ENCODE peak calls at places on chromosomes 7 and 10, in four cellular contexts. J, L, W and M are unnamed samples.

GRCh38 chr7:28096713-28097112 is 83.9 kb downstream of the JAZF1 start:
- DNase-seq in J (peak; percentile 49), W (peak; percentile 71), L (peak; percentile 44), M (peak; percentile 56)

GRCh38 chr7:1697499-1698125 is 27.5 kb downstream of the ELFN1 start:
- DNase-seq in W (no peak), L (no peak), J (no peak), M (no peak)

GRCh38 chr7:107958764-107959526 is 44.0 kb downstream of the LAMB1 start:
- DNase-seq in J (no peak), L (no peak), W (no peak), M (no peak)

GRCh38 chr7:25726682-25727357 is 425.2 kb upstream of the NFE2L3 start:
- DNase-seq in W (no peak), L (no peak), J (no peak), M (no peak)

GRCh38 chr10:75043256-75044121 is 68.0 kb upstream of the SAMD8 start:
- DNase-seq in W (no peak), J (peak; percentile 20), L (no peak), M (no peak)

GRCh38 chr10:47243791-47244190 is 56.2 kb upstream of the GDF10 start:
- DNase-seq in W (no peak), J (no peak), L (no peak), M (no peak)

GRCh38 chr10:113071446-113071845 is 121.4 kb downstream of the TCF7L2 start:
- DNase-seq in J (no peak), W (peak; percentile 89), L (no peak), M (no peak)

GRCh38 chr7:144854839-144855424 is 19.1 kb upstream of the TPK1 start:
- DNase-seq in L (no peak), J (no peak), W (peak; percentile 40), M (peak; percentile 12)

GRCh38 chr7:23334482-23335056 is 35.4 kb downstream of the MALSU1 start:
- DNase-seq in L (no peak), J (no peak), W (peak; percentile 99), M (no peak)

GRCh38 chr10:78575400-78575799 is 493.4 kb upstream of the ZMIZ1 start:
- DNase-seq in J (no peak), L (no peak), W (peak; percentile 40), M (no peak)

GRCh38 chr7:79452032-79452494 is 1.4 kb downstream of the MAGI2 start:
- DNase-seq in L (no peak), W (peak; percentile 88), J (no peak), M (no peak)

GRCh38 chr7:76423666-76424412 is 911 bp upstream of the ZP3 start:
- DNase-seq in L (no peak), W (no peak), J (no peak), M (no peak)

GRCh38 chr7:140752533-140752932 is 56.0 kb downstream of the NDUFB2 start:
- DNase-seq in J (no peak), W (no peak), L (no peak), M (no peak)

GRCh38 chr10:16952010-16952550 is 134.9 kb upstream of the RSU1 start:
- DNase-seq in J (no peak), L (no peak), W (peak; percentile 89), M (no peak)

GRCh38 chr7:88217675-88218427 is 2.0 kb downstream of the SRI start:
- DNase-seq in W (no peak), J (peak; percentile 21), L (peak; percentile 71), M (peak; percentile 92)
- H3K4me3 ChIP-seq in W (peak overlapping the region; percentile 94), J (peak overlapping the region; percentile 62), L (no peak overlapping the region), M (peak overlapping the region; percentile 80)

DNA sequence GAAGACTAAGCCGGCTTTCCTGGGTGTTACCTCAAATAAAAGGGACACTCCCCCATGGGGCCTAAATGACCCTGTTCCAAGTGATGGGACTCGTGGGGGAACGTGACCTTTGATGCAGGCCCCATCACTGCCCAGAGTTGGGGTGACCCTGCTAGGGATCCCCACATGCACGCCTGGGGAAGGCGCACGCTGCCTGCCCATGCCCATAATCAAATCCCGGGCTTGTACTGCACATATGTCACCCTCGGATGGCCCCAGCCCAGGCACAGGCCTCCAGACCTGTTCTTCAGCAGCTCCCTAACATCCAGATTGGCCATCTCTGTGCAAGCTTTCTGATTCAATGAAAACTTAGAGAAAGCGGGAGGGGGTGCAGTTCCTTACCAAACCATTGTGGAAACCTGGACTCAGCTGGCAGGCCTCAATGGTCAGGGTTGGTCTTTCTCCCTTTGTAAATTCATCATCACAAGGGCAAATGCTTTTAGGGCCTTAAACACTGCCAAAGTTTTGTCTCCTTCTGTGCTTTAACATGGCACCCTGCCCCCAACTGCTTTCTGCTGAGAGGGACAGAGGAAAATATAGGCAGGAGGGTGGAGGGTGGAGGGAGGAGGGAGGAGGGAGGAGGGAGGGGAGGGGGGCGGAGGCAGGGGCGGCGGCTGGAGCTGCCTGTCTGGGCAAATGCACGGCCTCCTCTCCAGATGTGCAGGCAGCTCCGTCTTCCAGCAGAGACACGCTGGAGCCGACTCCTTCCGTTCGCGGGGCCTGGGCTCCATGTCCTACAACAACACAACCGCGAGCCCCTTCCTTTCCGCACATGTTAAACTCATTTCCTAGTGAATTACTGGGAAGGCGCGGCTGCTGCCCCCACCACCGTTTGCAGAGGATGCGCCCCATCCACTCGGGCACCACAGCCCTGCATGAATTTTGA is 14.4 kb downstream of the EBF3 start:
- DNase-seq in L (no peak), J (no peak), W (no peak), M (no peak)
- H3K4me3 ChIP-seq in L (no peak overlapping the region), J (no peak overlapping the region), W (no peak overlapping the region), M (no peak overlapping the region)

DNA sequence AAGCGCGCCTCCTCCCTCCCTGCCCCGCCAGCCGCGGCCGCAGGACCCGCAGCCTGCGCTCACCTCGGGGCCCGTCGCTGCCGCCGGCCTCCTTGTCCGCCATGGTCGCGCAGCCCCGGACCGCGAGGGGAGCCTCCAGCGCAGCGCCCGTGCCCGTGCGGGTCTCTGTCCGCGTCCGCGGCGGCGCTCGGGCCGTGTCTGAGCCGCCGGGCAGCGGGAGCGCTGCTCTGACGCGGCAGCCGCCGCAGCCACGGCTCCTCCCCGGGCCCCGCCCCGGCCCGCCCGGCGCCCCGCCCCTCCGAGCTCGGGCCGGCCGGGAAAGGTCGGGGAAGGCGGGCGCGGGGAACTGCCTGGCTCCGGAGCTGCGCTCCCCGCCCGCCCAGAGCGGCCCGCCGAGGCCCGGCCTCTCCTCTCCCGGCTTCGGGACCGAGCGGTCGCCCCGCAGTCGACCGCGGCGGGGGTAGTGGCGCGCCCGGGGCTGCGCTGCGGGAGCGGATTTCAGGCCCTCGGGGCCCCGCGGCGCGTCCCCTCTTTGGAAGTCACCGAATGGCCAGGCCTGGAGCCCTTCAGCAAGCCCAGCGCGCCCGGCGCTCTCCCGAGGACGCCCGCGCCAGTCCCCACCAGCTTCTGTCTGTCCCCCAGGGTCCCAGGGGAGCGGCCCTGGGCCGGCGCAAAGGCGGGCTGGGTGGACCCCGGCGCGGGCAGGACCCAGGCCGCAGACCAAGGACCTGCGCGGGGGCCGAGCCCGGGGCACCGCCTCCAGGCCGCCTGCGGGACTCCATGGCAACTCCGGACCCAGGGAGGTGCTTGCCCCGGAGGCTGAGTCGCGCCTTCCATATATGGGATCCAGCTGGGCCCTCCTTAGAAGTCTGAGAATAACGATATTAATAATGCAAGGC is at the start of gene HSPA12A:
- DNase-seq in J (peak; percentile 34), L (no peak), W (peak; percentile 62), M (peak; percentile 48)
- H3K4me3 ChIP-seq in J (no peak within 1 kb of the TSS), L (no peak within 1 kb of the TSS), W (peak within 1 kb of the TSS; percentile 29), M (no peak within 1 kb of the TSS)

GRCh38 chr7:137342751-137343482 is 616 bp downstream of the PTN start:
- DNase-seq in W (no peak), L (no peak), J (no peak), M (no peak)
- H3K4me3 ChIP-seq in W (no peak overlapping the region), L (no peak overlapping the region), J (no peak overlapping the region), M (no peak overlapping the region)

GRCh38 chr10:126012485-126012884 is 116.1 kb downstream of the FANK1 start:
- DNase-seq in J (no peak), W (peak; percentile 14), L (no peak), M (no peak)
- H3K4me3 ChIP-seq in J (no peak overlapping the region), W (no peak overlapping the region), L (no peak overlapping the region), M (no peak overlapping the region)